ENCODE peak calls at places on chromosome 11, in four cellular contexts. M is right lobe of liver, Q is cardiac muscle cell, E is heart left ventricle. X is an unnamed sample.

GRCh38 chr11:61907871-61908729 is 9.3 kb downstream of the RAB3IL1 start:
- DNase-seq in M (peak), Q (no peak), E (peak), X (no peak)

GRCh38 chr11:4459470-4459869 is 10.4 kb downstream of the OR52K2 start:
- DNase-seq in M (peak), Q (no peak), E (no peak), X (no peak)

GRCh38 chr11:73175551-73176144 is 33.5 kb upstream of the FCHSD2 start:
- DNase-seq in M (no peak), Q (peak), E (no peak), X (no peak)

GRCh38 chr11:100576044-100577021 is 110.8 kb upstream of the ARHGAP42 start:
- DNase-seq in M (no peak), Q (peak), E (no peak), X (peak)

GRCh38 chr11:115311949-115312348 is 192.3 kb downstream of the CADM1 start:
- DNase-seq in M (no peak), Q (no peak), E (no peak), X (no peak)

GRCh38 chr11:35185696-35186095 is 46.7 kb downstream of the CD44 start:
- DNase-seq in M (no peak), Q (peak), E (no peak), X (no peak)

GRCh38 chr11:83206221-83206620 is 12.7 kb downstream of the ANKRD42 start:
- DNase-seq in M (no peak), Q (no peak), E (no peak), X (no peak)

GRCh38 chr11:65868076-65868667 is 4.4 kb downstream of the EFEMP2 start:
- DNase-seq in M (no peak), Q (no peak), E (peak), X (no peak)

GRCh38 chr11:123093686-123094085 is 31.8 kb upstream of the HSPA8 start:
- DNase-seq in M (no peak), Q (no peak), E (no peak), X (no peak)

GRCh38 chr11:117145393-117145761 is 1.3 kb downstream of the PAFAH1B2 start:
- DNase-seq in M (no peak), Q (peak), E (no peak), X (peak)

DNA sequence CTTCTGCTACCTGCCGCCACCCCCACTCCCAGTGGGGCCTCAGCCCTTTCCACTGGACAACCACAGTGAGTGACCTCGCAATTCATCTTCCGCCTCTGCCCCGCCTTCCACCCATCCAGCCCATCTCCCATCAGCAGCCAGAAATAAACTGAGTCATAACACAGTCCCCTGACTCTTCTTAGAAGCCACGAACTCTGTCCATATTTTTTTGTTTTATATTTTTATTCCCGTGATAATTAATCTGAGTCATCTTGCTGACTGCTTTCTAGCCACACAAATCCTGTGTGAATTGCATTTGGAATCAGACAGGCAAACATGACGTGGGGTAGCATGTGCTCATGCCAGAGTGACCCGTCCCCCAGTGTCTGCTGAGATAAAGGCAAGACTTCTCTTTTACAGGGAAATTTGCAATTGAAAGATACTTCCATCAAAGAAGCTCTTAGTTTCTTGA is 7.0 kb downstream of the FADD start:
- DNase-seq in M (no peak), Q (no peak), E (no peak), X (peak)
- H3K4me3 ChIP-seq in M (no peak), Q (no peak), E (no peak), X (no peak)

GRCh38 chr11:6653656-6654055 is 2.0 kb downstream of the DCHS1 start:
- DNase-seq in M (no peak), Q (no peak), E (no peak), X (no peak)

GRCh38 chr11:6654281-6655019 is 1.2 kb downstream of the DCHS1 start:
- DNase-seq in M (peak), Q (no peak), E (peak), X (no peak)

GRCh38 chr11:6655790-6656580 is at the start of gene DCHS1:
- DNase-seq in M (peak), Q (peak), E (peak), X (no peak)

GRCh38 chr11:6656581-6656915 is 939 bp upstream of the DCHS1 start:
- DNase-seq in M (no peak), Q (no peak), E (no peak), X (no peak)

GRCh38 chr11:6655020-6655789 is 404 bp downstream of the DCHS1 start:
- DNase-seq in M (no peak), Q (peak), E (peak), X (no peak)
- H3K4me3 ChIP-seq in M (no peak), Q (peak), E (peak), X (peak)

GRCh38 chr11:118621898-118622375 is 14.5 kb downstream of the PHLDB1 start:
- DNase-seq in M (no peak), Q (no peak), E (no peak), X (no peak)

GRCh38 chr11:118619444-118620205 is 12.2 kb downstream of the PHLDB1 start:
- DNase-seq in M (no peak), Q (no peak), E (peak), X (peak)

GRCh38 chr11:118618991-118619375 is 11.6 kb downstream of the PHLDB1 start:
- DNase-seq in M (no peak), Q (no peak), E (peak), X (peak)

GRCh38 chr11:118621071-118621815 is 13.8 kb downstream of the PHLDB1 start:
- DNase-seq in M (peak), Q (peak), E (peak), X (peak)

DNA sequence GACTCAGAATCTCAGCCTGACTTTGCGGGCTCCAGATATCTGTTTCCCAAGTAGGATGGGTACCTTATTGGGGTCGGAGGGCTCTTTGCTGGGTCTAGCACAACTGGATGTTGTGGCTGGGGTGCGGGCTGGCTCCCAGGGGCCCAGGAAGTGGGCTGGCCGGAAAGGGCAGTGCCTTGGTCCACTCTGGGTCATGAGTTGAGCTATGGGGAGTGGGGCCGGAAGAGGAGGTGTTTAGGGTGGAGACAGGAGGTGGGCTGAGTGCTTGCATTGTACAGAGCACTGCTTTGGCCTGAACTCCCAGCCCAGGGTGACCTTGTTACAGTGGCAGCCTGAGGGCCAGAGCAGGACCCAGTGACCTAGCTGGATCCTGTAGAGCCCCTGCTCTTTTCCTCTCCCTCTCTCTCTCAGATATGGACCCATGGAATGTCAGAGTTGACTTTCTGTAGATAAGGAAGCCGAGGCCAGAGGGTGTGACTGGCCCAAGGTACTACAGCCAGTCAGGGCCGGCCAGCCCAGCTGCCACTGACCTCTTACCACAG is 13.2 kb downstream of the PHLDB1 start:
- DNase-seq in M (no peak), Q (no peak), E (peak), X (peak)
- H3K4me3 ChIP-seq in M (no peak), Q (peak), E (peak), X (peak)

GRCh38 chr11:281486-282161 is 3.4 kb downstream of the NLRP6 start:
- DNase-seq in M (peak), Q (no peak), E (no peak), X (no peak)

GRCh38 chr11:278001-278951 is at the start of gene NLRP6:
- DNase-seq in M (no peak), Q (no peak), E (peak), X (no peak)

GRCh38 chr11:280762-281485 is 2.7 kb downstream of the NLRP6 start:
- DNase-seq in M (peak), Q (no peak), E (peak), X (no peak)

GRCh38 chr11:279966-280761 is 2.0 kb downstream of the NLRP6 start:
- DNase-seq in M (peak), Q (peak), E (peak), X (peak)

GRCh38 chr11:279040-279965 is 1.1 kb downstream of the NLRP6 start:
- DNase-seq in M (peak), Q (no peak), E (peak), X (no peak)
- H3K4me3 ChIP-seq in M (peak), Q (no peak), E (peak), X (no peak)

GRCh38 chr11:70523384-70524095 is 125.2 kb downstream of the CTTN start:
- DNase-seq in M (peak), Q (no peak), E (peak), X (no peak)

GRCh38 chr11:70524096-70524922 is 126.0 kb downstream of the CTTN start:
- DNase-seq in M (peak), Q (no peak), E (peak), X (peak)

GRCh38 chr11:70522261-70522612 is 123.9 kb downstream of the CTTN start:
- DNase-seq in M (no peak), Q (no peak), E (no peak), X (no peak)

GRCh38 chr11:70521475-70522260 is 123.3 kb downstream of the CTTN start:
- DNase-seq in M (peak), Q (no peak), E (peak), X (no peak)

DNA sequence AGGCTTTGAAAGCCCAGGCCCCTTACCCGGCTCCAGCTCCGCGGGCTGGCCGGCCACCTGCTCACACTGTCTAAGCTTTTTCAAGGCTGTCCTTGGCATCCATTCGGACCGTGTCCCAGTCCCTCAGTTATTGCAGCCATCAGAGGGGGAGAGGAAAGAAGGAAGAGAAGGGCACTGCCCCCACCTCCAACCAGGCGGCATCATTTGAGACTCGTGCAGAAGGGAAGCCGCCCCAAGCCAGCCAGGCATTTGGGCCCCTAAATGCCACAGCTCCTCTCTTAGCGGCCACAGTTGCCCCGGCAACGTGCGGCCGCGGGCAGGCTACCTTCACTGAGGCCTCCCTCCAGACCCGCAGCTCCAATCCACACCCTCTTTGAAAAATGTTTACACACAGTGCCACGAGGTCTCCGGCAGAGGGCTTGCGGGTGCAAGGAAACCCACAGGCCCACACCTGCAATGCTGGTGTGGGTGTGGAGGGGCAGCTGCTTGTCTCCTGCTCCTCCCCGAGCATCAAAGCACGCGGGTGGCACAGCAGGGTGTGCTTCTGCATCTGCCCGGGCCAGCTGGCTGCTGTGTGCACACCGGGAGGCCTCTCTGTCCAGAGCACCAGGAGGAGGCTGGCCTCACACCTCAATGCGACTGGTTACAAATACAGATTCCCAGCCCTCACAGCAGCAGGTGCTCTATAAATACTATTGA is 124.4 kb downstream of the CTTN start:
- DNase-seq in M (peak), Q (no peak), E (peak), X (no peak)
- H3K4me3 ChIP-seq in M (no peak), Q (no peak), E (no peak), X (no peak)

GRCh38 chr11:32426192-32426591 is 9.1 kb downstream of the WT1 start:
- DNase-seq in M (no peak), Q (no peak), E (no peak), X (no peak)

GRCh38 chr11:32427935-32428664 is 7.2 kb downstream of the WT1 start:
- DNase-seq in M (no peak), Q (no peak), E (no peak), X (no peak)

GRCh38 chr11:32426819-32427615 is 8.3 kb downstream of the WT1 start:
- DNase-seq in M (no peak), Q (peak), E (peak), X (peak)

GRCh38 chr11:32428665-32429293 is 6.6 kb downstream of the WT1 start:
- DNase-seq in M (no peak), Q (no peak), E (no peak), X (no peak)

DNA sequence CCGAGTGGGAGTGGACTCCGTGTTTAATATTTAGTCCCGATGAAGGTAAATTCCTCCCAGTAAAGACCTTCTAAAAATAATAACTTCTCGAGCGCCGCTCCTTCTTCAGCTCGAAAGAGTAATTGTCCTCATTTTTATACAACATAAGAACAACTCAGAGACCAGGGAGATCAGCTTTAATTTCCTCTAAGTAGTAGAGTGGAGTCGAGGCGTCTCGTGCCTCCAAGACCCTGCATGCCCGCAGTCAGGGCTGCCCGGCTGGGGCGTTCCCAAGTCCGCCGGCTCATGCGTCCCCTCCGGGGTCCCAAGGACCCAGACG is 7.8 kb downstream of the WT1 start:
- DNase-seq in M (no peak), Q (no peak), E (no peak), X (no peak)
- H3K4me3 ChIP-seq in M (no peak), Q (no peak), E (peak), X (no peak)

GRCh38 chr11:12705874-12706273 is 31.7 kb downstream of the TEAD1 start:
- DNase-seq in M (no peak), Q (no peak), E (no peak), X (peak)
- H3K4me3 ChIP-seq in M (no peak), Q (no peak), E (no peak), X (no peak)

GRCh38 chr11:72078477-72078876 is 1.9 kb downstream of the NUMA1 start:
- DNase-seq in M (no peak), Q (no peak), E (no peak), X (peak)
- H3K4me3 ChIP-seq in M (no peak), Q (no peak), E (no peak), X (no peak)

GRCh38 chr11:122036022-122036421 is 80.0 kb downstream of the BLID start:
- DNase-seq in M (no peak), Q (no peak), E (no peak), X (peak)

GRCh38 chr11:122036493-122036892 is 79.5 kb downstream of the BLID start:
- DNase-seq in M (no peak), Q (no peak), E (no peak), X (no peak)

GRCh38 chr11:122032317-122032716 is 83.7 kb downstream of the BLID start:
- DNase-seq in M (no peak), Q (no peak), E (no peak), X (peak)

GRCh38 chr11:122033193-122033592 is 82.8 kb downstream of the BLID start:
- DNase-seq in M (no peak), Q (no peak), E (no peak), X (no peak)

DNA sequence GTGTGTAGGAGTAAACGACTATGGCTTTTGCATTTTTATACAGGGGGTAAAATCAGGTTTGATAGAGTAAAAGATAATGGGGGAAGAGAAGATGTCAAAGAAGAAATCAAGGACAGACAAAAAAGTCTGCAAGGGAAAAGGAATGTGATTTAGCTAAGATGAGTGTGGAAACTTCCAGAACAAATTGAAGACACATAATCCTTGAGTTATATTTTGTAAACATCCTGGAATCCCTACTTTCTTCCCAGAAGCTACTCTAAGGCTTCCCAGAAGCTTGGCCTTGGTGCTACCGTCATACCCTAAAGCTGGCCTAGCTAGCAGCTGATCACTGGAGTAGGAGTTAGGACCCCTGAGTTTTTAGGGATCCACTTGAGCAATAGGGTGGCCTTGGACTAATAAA is 82.4 kb downstream of the BLID start:
- DNase-seq in M (no peak), Q (no peak), E (no peak), X (no peak)
- H3K4me3 ChIP-seq in M (no peak), Q (no peak), E (no peak), X (no peak)

GRCh38 chr11:133137939-133138338 is 394.4 kb downstream of the OPCML start:
- DNase-seq in M (no peak), Q (no peak), E (no peak), X (no peak)

GRCh38 chr11:133136376-133136775 is 395.9 kb downstream of the OPCML start:
- DNase-seq in M (no peak), Q (peak), E (no peak), X (no peak)

GRCh38 chr11:133137270-133137669 is 395.0 kb downstream of the OPCML start:
- DNase-seq in M (no peak), Q (no peak), E (no peak), X (no peak)

GRCh38 chr11:133134561-133135173 is 397.6 kb downstream of the OPCML start:
- DNase-seq in M (peak), Q (peak), E (peak), X (peak)

DNA sequence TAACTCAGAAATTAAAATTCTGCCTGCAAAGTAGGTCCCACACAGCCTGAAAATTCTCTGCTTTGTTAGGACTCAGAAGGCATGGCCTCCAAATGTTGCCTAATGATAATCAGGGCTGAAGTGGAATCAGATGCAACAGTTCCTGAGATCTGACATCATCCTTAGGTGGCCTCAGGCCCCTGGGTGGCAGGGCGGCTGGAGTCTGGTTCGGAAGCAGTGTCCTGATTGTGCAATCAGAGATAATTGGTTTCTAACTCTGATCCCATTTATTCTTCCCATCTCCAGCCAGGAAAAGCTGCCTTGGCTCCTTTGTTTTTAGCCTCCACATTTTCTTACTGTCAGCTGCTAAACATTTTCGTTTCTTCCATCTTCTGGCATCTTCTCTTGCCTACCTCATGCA is 399.2 kb downstream of the OPCML start:
- DNase-seq in M (no peak), Q (no peak), E (no peak), X (no peak)
- H3K4me3 ChIP-seq in M (no peak), Q (no peak), E (no peak), X (no peak)

X was measured in cardiac fibroblast.